ENCODE peak calls at places on chromosomes 4 and X, in eight cellular contexts. One of them, this sample, is unnamed.

GRCh38 chrX:20686256-20686655 is 419.5 kb upstream of the RPS6KA3 start:
- DNase-seq in endothelial cell of umbilical vein: no peak
- DNase-seq in tibial artery: no peak
- DNase-seq in esophagus squamous epithelium: no peak
- DNase-seq in breast epithelium: no peak
- DNase-seq in cardiac muscle cell: no peak
- DNase-seq in hepatocyte: no peak
- DNase-seq in fibroblast of lung: no peak
- DNase-seq in this sample: no peak

GRCh38 chr4:24657768-24658617 is 73.6 kb upstream of the DHX15 start:
- DNase-seq in endothelial cell of umbilical vein: no peak
- DNase-seq in fibroblast of lung: peak; percentile 97
- DNase-seq in tibial artery: no peak
- DNase-seq in esophagus squamous epithelium: peak; percentile 4
- DNase-seq in hepatocyte: peak; percentile 25
- DNase-seq in breast epithelium: peak; percentile 75
- DNase-seq in cardiac muscle cell: peak; percentile 95
- DNase-seq in this sample: peak; percentile 78

GRCh38 chr4:114279066-114279465 is 299.6 kb upstream of the ARSJ start:
- DNase-seq in hepatocyte: no peak
- DNase-seq in fibroblast of lung: peak; percentile 68
- DNase-seq in tibial artery: no peak
- DNase-seq in breast epithelium: no peak
- DNase-seq in endothelial cell of umbilical vein: no peak
- DNase-seq in cardiac muscle cell: no peak
- DNase-seq in esophagus squamous epithelium: no peak
- DNase-seq in this sample: no peak

GRCh38 chr4:164989464-164989863 is 12.0 kb upstream of the TRIM61 start:
- DNase-seq in hepatocyte: no peak
- DNase-seq in fibroblast of lung: no peak
- DNase-seq in cardiac muscle cell: no peak
- DNase-seq in endothelial cell of umbilical vein: no peak
- DNase-seq in breast epithelium: no peak
- DNase-seq in esophagus squamous epithelium: no peak
- DNase-seq in tibial artery: no peak
- DNase-seq in this sample: no peak

GRCh38 chr4:74608151-74608949 is 163.4 kb downstream of the AREG start:
- DNase-seq in endothelial cell of umbilical vein: no peak
- DNase-seq in breast epithelium: no peak
- DNase-seq in tibial artery: no peak
- DNase-seq in esophagus squamous epithelium: no peak
- DNase-seq in fibroblast of lung: peak; percentile 67
- DNase-seq in cardiac muscle cell: peak; percentile 46
- DNase-seq in hepatocyte: peak; percentile 43
- DNase-seq in this sample: no peak

GRCh38 chrX:80812176-80812575 is 2.5 kb upstream of the BRWD3 start:
- DNase-seq in esophagus squamous epithelium: no peak
- DNase-seq in breast epithelium: no peak
- DNase-seq in hepatocyte: peak; percentile 20
- DNase-seq in fibroblast of lung: peak; percentile 49
- DNase-seq in endothelial cell of umbilical vein: peak; percentile 1
- DNase-seq in tibial artery: no peak
- DNase-seq in cardiac muscle cell: peak; percentile 62
- DNase-seq in this sample: no peak

GRCh38 chr4:81605278-81605677 is 133.6 kb upstream of the RASGEF1B start:
- DNase-seq in esophagus squamous epithelium: no peak
- DNase-seq in cardiac muscle cell: no peak
- DNase-seq in fibroblast of lung: no peak
- DNase-seq in breast epithelium: no peak
- DNase-seq in hepatocyte: peak; percentile 54
- DNase-seq in endothelial cell of umbilical vein: no peak
- DNase-seq in tibial artery: no peak
- DNase-seq in this sample: no peak

GRCh38 chr4:107794001-107794400 is 30.7 kb upstream of the SGMS2 start:
- DNase-seq in hepatocyte: peak; percentile 60
- DNase-seq in breast epithelium: no peak
- DNase-seq in fibroblast of lung: no peak
- DNase-seq in cardiac muscle cell: no peak
- DNase-seq in endothelial cell of umbilical vein: no peak
- DNase-seq in tibial artery: no peak
- DNase-seq in esophagus squamous epithelium: no peak
- DNase-seq in this sample: no peak

GRCh38 chr4:121642292-121642691 is 54.5 kb downstream of the ANXA5 start:
- DNase-seq in fibroblast of lung: peak; percentile 16
- DNase-seq in breast epithelium: no peak
- DNase-seq in endothelial cell of umbilical vein: no peak
- DNase-seq in esophagus squamous epithelium: no peak
- DNase-seq in tibial artery: no peak
- DNase-seq in hepatocyte: no peak
- DNase-seq in cardiac muscle cell: no peak
- DNase-seq in this sample: no peak

GRCh38 chr4:110010797-110011196 is 98.1 kb downstream of the EGF start:
- DNase-seq in tibial artery: no peak
- DNase-seq in esophagus squamous epithelium: no peak
- DNase-seq in hepatocyte: no peak
- DNase-seq in breast epithelium: no peak
- DNase-seq in fibroblast of lung: no peak
- DNase-seq in endothelial cell of umbilical vein: no peak
- DNase-seq in cardiac muscle cell: no peak
- DNase-seq in this sample: no peak

GRCh38 chr4:99821918-99822503 is 5.4 kb downstream of the DAPP1 start:
- DNase-seq in endothelial cell of umbilical vein: no peak
- DNase-seq in fibroblast of lung: no peak
- DNase-seq in hepatocyte: no peak
- DNase-seq in cardiac muscle cell: no peak
- DNase-seq in breast epithelium: no peak
- DNase-seq in esophagus squamous epithelium: no peak
- DNase-seq in tibial artery: no peak
- DNase-seq in this sample: no peak

GRCh38 chr4:7960790-7961655 is 21.4 kb upstream of the AFAP1 start:
- DNase-seq in breast epithelium: no peak
- DNase-seq in endothelial cell of umbilical vein: peak; percentile 96
- DNase-seq in esophagus squamous epithelium: no peak
- DNase-seq in tibial artery: no peak
- DNase-seq in hepatocyte: peak; percentile 80
- DNase-seq in cardiac muscle cell: peak; percentile 99
- DNase-seq in fibroblast of lung: peak; percentile 100
- DNase-seq in this sample: peak; percentile 81

GRCh38 chr4:74638001-74638400 is 156.3 kb downstream of the BTC start:
- DNase-seq in fibroblast of lung: peak; percentile 54
- DNase-seq in cardiac muscle cell: peak; percentile 78
- DNase-seq in endothelial cell of umbilical vein: no peak
- DNase-seq in tibial artery: no peak
- DNase-seq in esophagus squamous epithelium: no peak
- DNase-seq in hepatocyte: no peak
- DNase-seq in breast epithelium: no peak
- DNase-seq in this sample: no peak

GRCh38 chrX:114774691-114775090 is 190.8 kb downstream of the HTR2C start:
- DNase-seq in tibial artery: no peak
- DNase-seq in hepatocyte: peak; percentile 11
- DNase-seq in endothelial cell of umbilical vein: no peak
- DNase-seq in cardiac muscle cell: peak; percentile 16
- DNase-seq in fibroblast of lung: no peak
- DNase-seq in esophagus squamous epithelium: no peak
- DNase-seq in breast epithelium: no peak
- DNase-seq in this sample: no peak

GRCh38 chr4:89757154-89757723 is 79.7 kb downstream of the SNCA start:
- DNase-seq in hepatocyte: no peak
- DNase-seq in endothelial cell of umbilical vein: no peak
- DNase-seq in esophagus squamous epithelium: no peak
- DNase-seq in cardiac muscle cell: no peak
- DNase-seq in breast epithelium: no peak
- DNase-seq in tibial artery: no peak
- DNase-seq in fibroblast of lung: no peak
- DNase-seq in this sample: no peak

GRCh38 chrX:140983730-140984129 is 18.7 kb upstream of the SPANXB1 start:
- DNase-seq in fibroblast of lung: no peak
- DNase-seq in cardiac muscle cell: no peak
- DNase-seq in endothelial cell of umbilical vein: no peak
- DNase-seq in tibial artery: no peak
- DNase-seq in esophagus squamous epithelium: no peak
- DNase-seq in hepatocyte: no peak
- DNase-seq in breast epithelium: no peak
- DNase-seq in this sample: no peak
- H3K27ac ChIP-seq in fibroblast of lung: no peak overlapping the region
- H3K27ac ChIP-seq in cardiac muscle cell: no peak overlapping the region
- H3K27ac ChIP-seq in endothelial cell of umbilical vein: no peak overlapping the region
- H3K27ac ChIP-seq in tibial artery: no peak overlapping the region
- H3K27ac ChIP-seq in esophagus squamous epithelium: no peak overlapping the region
- H3K27ac ChIP-seq in hepatocyte: no peak overlapping the region
- H3K27ac ChIP-seq in breast epithelium: no peak overlapping the region
- H3K27ac ChIP-seq in this sample: no peak overlapping the region

DNA sequence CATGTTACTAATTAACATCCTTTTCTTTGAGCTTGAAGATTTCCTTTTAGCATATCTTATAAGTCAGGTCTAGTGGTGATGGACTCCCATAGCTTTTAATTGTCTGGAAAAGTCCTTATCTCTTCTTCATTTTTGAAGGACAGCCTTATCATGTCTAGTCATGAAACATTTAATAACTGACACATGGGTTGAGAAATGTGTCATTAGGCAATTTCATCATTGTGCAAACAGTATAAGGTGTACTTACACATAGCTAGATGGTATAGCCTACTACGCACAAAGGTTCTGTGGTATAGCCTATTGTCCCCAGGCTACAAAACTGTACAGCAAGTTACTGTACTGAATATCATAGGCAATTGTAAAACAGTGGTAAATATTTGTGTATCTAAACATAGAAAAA is 34.5 kb upstream of the ALG13 start:
- DNase-seq in hepatocyte: peak; percentile 9
- DNase-seq in tibial artery: no peak
- DNase-seq in cardiac muscle cell: no peak
- DNase-seq in breast epithelium: no peak
- DNase-seq in esophagus squamous epithelium: no peak
- DNase-seq in endothelial cell of umbilical vein: no peak
- DNase-seq in fibroblast of lung: no peak
- DNase-seq in this sample: no peak
- TF ChIP-seq CTCF in hepatocyte: no peak
- TF ChIP-seq CTCF in tibial artery: no peak
- TF ChIP-seq CTCF in cardiac muscle cell: no peak
- TF ChIP-seq CTCF in breast epithelium: no peak
- TF ChIP-seq CTCF in esophagus squamous epithelium: no peak
- TF ChIP-seq CTCF in endothelial cell of umbilical vein: no peak
- TF ChIP-seq CTCF in fibroblast of lung: no peak
- TF ChIP-seq CTCF in this sample: no peak

GRCh38 chrX:47241201-47242011 is 8.6 kb downstream of the USP11 start:
- DNase-seq in endothelial cell of umbilical vein: no peak
- DNase-seq in fibroblast of lung: no peak
- DNase-seq in esophagus squamous epithelium: no peak
- DNase-seq in tibial artery: no peak
- DNase-seq in breast epithelium: no peak
- DNase-seq in hepatocyte: no peak
- DNase-seq in cardiac muscle cell: no peak
- DNase-seq in this sample: no peak

GRCh38 chrX:47239199-47239598 is 6.4 kb downstream of the USP11 start:
- DNase-seq in endothelial cell of umbilical vein: no peak
- DNase-seq in hepatocyte: peak; percentile 2
- DNase-seq in cardiac muscle cell: no peak
- DNase-seq in tibial artery: no peak
- DNase-seq in esophagus squamous epithelium: no peak
- DNase-seq in breast epithelium: no peak
- DNase-seq in fibroblast of lung: no peak
- DNase-seq in this sample: no peak

GRCh38 chrX:47242321-47242720 is 9.5 kb downstream of the USP11 start:
- DNase-seq in fibroblast of lung: no peak
- DNase-seq in esophagus squamous epithelium: no peak
- DNase-seq in breast epithelium: no peak
- DNase-seq in endothelial cell of umbilical vein: no peak
- DNase-seq in hepatocyte: no peak
- DNase-seq in tibial artery: no peak
- DNase-seq in cardiac muscle cell: no peak
- DNase-seq in this sample: no peak

GRCh38 chrX:47240619-47241018 is 7.8 kb downstream of the USP11 start:
- DNase-seq in esophagus squamous epithelium: no peak
- DNase-seq in tibial artery: no peak
- DNase-seq in cardiac muscle cell: no peak
- DNase-seq in fibroblast of lung: no peak
- DNase-seq in hepatocyte: no peak
- DNase-seq in endothelial cell of umbilical vein: no peak
- DNase-seq in breast epithelium: no peak
- DNase-seq in this sample: no peak

DNA sequence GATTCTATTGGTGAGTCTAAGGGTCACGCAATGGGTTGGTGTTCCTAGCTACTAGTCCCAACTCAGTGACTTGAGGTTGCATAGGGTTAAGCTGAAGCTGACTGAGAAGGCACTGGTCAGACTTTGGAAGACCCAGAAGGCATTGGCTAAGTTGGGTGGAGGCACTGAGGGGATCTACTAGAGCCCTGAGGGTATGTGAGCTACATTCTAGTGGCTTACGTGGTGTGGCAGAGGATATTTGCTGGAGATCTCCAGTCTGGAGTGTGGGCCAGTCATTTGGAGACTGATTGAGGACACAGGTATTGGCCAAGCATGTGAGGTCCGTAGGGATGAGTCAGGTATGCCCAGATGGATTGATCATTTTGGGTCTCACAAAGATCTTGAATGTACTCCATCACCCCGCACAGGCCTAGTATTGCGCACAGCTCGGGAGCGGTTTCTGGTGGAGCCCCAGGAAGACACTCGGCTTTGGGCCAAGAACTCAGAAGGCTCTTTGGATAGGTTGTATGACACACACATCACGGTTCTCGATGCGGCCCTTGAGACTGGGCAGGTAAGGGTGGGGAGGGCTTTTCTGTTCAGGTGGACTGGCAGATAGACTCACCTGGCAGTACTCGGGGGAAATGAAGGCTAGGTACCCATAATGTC is 7.2 kb downstream of the USP11 start:
- DNase-seq in cardiac muscle cell: no peak
- DNase-seq in endothelial cell of umbilical vein: no peak
- DNase-seq in tibial artery: no peak
- DNase-seq in breast epithelium: no peak
- DNase-seq in hepatocyte: no peak
- DNase-seq in esophagus squamous epithelium: no peak
- DNase-seq in fibroblast of lung: no peak
- DNase-seq in this sample: no peak
- H3K27ac ChIP-seq in cardiac muscle cell: no peak overlapping the region
- H3K27ac ChIP-seq in endothelial cell of umbilical vein: no peak overlapping the region
- H3K27ac ChIP-seq in tibial artery: no peak overlapping the region
- H3K27ac ChIP-seq in breast epithelium: no peak overlapping the region
- H3K27ac ChIP-seq in hepatocyte: no peak overlapping the region
- H3K27ac ChIP-seq in esophagus squamous epithelium: no peak overlapping the region
- H3K27ac ChIP-seq in fibroblast of lung: no peak overlapping the region
- H3K27ac ChIP-seq in this sample: no peak overlapping the region

GRCh38 chrX:104486691-104487090 is 79.3 kb upstream of the IL1RAPL2 start:
- DNase-seq in endothelial cell of umbilical vein: no peak
- DNase-seq in hepatocyte: no peak
- DNase-seq in cardiac muscle cell: no peak
- DNase-seq in tibial artery: no peak
- DNase-seq in fibroblast of lung: no peak
- DNase-seq in breast epithelium: no peak
- DNase-seq in esophagus squamous epithelium: no peak
- DNase-seq in this sample: no peak

DNA sequence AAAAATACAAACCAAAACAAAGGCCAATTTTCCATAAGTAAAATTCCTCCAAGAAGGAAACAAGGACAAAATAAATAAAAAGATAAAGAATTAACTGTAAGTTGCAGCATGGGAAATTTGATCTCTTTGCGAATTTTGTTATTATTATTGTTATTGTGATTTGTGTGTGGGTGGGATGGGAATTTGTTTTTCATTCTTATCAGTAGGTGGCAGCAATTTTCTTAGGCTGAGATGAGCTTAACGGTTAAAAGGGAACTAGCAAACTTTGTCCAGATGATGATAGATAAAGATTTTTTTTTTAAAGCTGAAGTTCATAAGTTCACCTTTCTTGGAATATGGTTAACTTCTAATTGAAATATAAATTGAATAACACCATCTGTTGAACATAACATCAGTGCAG is 83.2 kb upstream of the IL1RAPL2 start:
- DNase-seq in cardiac muscle cell: no peak
- DNase-seq in fibroblast of lung: no peak
- DNase-seq in breast epithelium: no peak
- DNase-seq in endothelial cell of umbilical vein: no peak
- DNase-seq in tibial artery: no peak
- DNase-seq in esophagus squamous epithelium: no peak
- DNase-seq in hepatocyte: no peak
- DNase-seq in this sample: no peak
- TF ChIP-seq CTCF in cardiac muscle cell: no peak
- TF ChIP-seq CTCF in fibroblast of lung: no peak
- TF ChIP-seq CTCF in breast epithelium: no peak
- TF ChIP-seq CTCF in endothelial cell of umbilical vein: no peak
- TF ChIP-seq CTCF in tibial artery: no peak
- TF ChIP-seq CTCF in esophagus squamous epithelium: no peak
- TF ChIP-seq CTCF in hepatocyte: peak; percentile 31
- TF ChIP-seq CTCF in this sample: no peak